ENCODE peak calls at places on chromosomes 13 and 19, in four cellular contexts. Y is cardiac muscle cell, D is esophagus squamous epithelium, N is testis. I is an unnamed sample.

GRCh38 chr13:113004126-113004525 is 35.1 kb downstream of the MCF2L start:
- DNase-seq in Y (no peak), D (no peak), N (no peak), I (no peak)

GRCh38 chr19:42114412-42114811 is 17.8 kb downstream of the POU2F2 start:
- DNase-seq in D (no peak), Y (no peak), N (no peak), I (peak; percentile 92)

GRCh38 chr19:13844130-13844631 is 32.8 kb upstream of the NANOS3 start:
- DNase-seq in D (no peak), Y (no peak), N (no peak), I (no peak)

GRCh38 chr13:98549006-98549727 is 27.7 kb downstream of the STK24 start:
- DNase-seq in D (no peak), N (no peak), Y (peak; percentile 84), I (no peak)

GRCh38 chr13:102487330-102487729 is 85.5 kb upstream of the FGF14 start:
- DNase-seq in Y (no peak), N (no peak), D (no peak), I (no peak)

GRCh38 chr19:677201-677600 is 1.0 kb downstream of the FSTL3 start:
- DNase-seq in N (peak; percentile 58), D (no peak), Y (peak; percentile 87), I (no peak)

GRCh38 chr13:101127741-101128353 is 288.5 kb downstream of the NALCN start:
- DNase-seq in Y (peak; percentile 62), N (peak; percentile 43), D (no peak), I (peak; percentile 37)

GRCh38 chr19:23957660-23958281 is 43.1 kb downstream of the ZNF726 start:
- DNase-seq in N (no peak), D (no peak), Y (no peak), I (no peak)

GRCh38 chr19:46748325-46749109 is 2.3 kb upstream of the STRN4 start:
- DNase-seq in D (no peak), N (peak; percentile 88), Y (peak; percentile 78), I (peak; percentile 70)

GRCh38 chr19:2166741-2167738 is 3.3 kb downstream of the DOT1L start:
- DNase-seq in Y (peak; percentile 83), D (no peak), N (peak; percentile 84), I (no peak)

GRCh38 chr13:34816543-34816942 is 125.5 kb upstream of the NBEA start:
- DNase-seq in N (no peak), D (no peak), Y (peak; percentile 5), I (no peak)

GRCh38 chr19:50649433-50650391 is at the start of gene C19orf81:
- DNase-seq in D (no peak), N (peak; percentile 68), Y (peak; percentile 55), I (peak; percentile 61)

GRCh38 chr13:83248751-83249150 is 633.5 kb downstream of the SLITRK1 start:
- DNase-seq in Y (peak; percentile 33), N (no peak), D (no peak), I (no peak)

GRCh38 chr13:41917641-41918040 is 43.3 kb downstream of the VWA8 start:
- DNase-seq in N (no peak), D (no peak), Y (peak; percentile 74), I (no peak)

GRCh38 chr13:21348771-21349170 is 110.3 kb downstream of the ZDHHC20 start:
- DNase-seq in Y (peak; percentile 47), N (no peak), D (no peak), I (no peak)

GRCh38 chr19:31014668-31015067 is 334.6 kb downstream of the TSHZ3 start:
- DNase-seq in Y (no peak), D (no peak), N (no peak), I (no peak)

GRCh38 chr13:62320731-62321130 is 905.1 kb upstream of the PCDH20 start:
- DNase-seq in N (no peak), Y (no peak), D (no peak), I (no peak)

GRCh38 chr19:10353793-10354391 is 14.5 kb upstream of the ICAM3 start:
- DNase-seq in N (peak; percentile 86), Y (peak; percentile 25), D (no peak), I (peak; percentile 39)

GRCh38 chr19:42764836-42765235 is 642 bp downstream of the PSG8 start:
- DNase-seq in Y (no peak), N (no peak), D (no peak), I (no peak)

GRCh38 chr19:13932911-13933393 is 5.3 kb downstream of the PODNL1 start:
- DNase-seq in D (no peak), N (no peak), Y (no peak), I (no peak)

GRCh38 chr19:39390460-39390758 is 497 bp downstream of the PAF1 start:
- DNase-seq in D (no peak), N (peak; percentile 86), Y (no peak), I (no peak)

GRCh38 chr19:34504273-34504808 is 22.8 kb downstream of the WTIP start:
- DNase-seq in D (no peak), N (peak; percentile 11), Y (no peak), I (no peak)

GRCh38 chr19:31627824-31628223 is 278.6 kb upstream of the TSHZ3 start:
- DNase-seq in D (no peak), N (no peak), Y (no peak), I (no peak)

GRCh38 chr19:29487432-29487831 is 38.4 kb upstream of the VSTM2B start:
- DNase-seq in N (no peak), D (no peak), Y (no peak), I (no peak)

GRCh38 chr19:42092350-42092749 is 16.4 kb downstream of the ZNF574 start:
- DNase-seq in D (no peak), N (no peak), Y (peak; percentile 25), I (peak; percentile 55)

DNA sequence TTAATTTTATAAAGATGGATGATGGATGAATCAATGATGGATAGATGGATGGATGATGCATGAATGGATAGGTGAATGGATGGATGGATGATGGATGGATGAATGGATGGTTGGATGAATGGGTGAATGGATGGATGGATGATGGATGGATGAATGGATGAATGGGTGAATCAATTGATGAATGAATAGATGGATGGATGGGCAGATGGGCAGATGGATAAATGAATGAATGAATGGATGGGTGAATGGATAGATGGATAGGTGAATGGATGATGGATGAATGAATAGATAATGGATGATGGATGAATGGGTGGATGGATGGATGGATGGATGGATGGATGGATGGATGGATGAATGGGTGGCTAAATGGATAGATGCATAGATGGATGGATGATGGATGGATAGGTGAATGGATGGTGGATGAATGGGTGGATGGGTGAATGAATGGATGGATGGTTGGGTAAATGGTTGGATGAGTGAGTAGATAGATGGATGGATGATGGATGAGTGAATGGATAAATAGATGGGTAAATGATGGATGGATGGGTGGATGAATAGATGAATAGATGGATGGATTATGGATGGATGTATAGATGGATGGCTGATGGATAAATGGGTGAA is 12.8 kb downstream of the ZNF579 start:
- DNase-seq in N (no peak), Y (no peak), D (no peak), I (no peak)
- H3K4me3 ChIP-seq in N (no peak overlapping the region), Y (no peak overlapping the region), D (no peak overlapping the region), I (no peak overlapping the region)

DNA sequence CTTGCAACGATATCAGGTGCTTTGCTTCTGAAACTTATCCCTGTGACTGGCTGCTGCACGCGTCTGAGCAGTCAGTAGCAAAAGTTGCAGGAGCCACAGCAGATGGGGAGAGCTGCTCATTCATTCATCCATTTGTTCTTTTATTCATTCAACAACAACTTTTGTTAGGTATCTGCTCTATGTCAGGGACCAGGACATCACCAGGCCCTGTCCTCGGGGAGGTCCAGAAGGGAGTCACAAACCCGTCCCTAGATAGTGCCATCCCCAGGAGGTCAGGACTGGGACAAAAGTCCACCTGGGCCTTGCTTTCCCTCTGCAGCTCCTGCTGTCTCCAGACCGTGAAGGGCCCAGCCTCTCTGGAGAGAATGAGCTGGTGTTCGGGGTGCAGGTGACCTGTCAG is 2.6 kb downstream of the ARHGAP33 start:
- DNase-seq in D (no peak), Y (no peak), N (no peak), I (no peak)
- H3K27ac ChIP-seq in D (no peak overlapping the region), Y (no peak overlapping the region), N (no peak overlapping the region), I (no peak overlapping the region)

DNA sequence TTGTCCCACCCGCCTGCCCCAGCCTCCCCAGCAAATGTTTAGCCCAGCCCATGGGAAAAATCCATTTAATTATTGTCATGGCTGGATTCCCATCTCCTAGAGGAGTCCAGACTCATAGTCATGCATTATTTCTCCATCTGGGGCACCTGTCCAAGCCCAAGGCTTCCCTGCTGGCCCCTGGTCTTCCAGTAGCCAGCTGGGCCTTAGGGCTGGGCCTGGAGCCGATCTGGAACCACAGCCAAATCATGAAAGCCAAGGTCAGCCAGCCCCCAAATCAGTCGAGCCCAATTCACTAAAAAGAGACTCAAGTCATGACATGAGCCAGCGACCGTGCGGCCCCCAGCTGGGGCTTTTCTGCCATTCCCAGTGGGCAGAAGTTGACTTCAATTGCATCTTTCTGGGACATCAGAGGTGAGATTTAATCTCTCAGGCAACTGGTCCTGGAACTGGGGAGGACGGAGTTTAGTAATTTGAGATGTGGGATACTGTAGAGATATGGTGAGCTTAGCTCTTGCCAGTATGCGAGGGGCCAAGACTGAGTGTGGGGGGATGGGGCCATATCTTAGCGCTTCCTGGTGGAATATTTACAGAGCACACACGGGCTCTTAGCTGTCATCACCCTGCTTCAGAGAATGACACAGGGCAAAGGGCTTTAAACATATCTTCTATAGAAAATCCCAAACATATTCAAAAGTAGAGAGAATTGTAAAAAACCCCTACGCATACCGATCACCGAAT is 9.4 kb upstream of the PGLYRP2 start:
- DNase-seq in D (no peak), N (no peak), Y (peak; percentile 54), I (no peak)
- H3K27me3 ChIP-seq in D (no peaks in the 10 kb centered on the region), N (no peaks in the 10 kb centered on the region), Y (no peaks in the 10 kb centered on the region), I (peaks cover 22% of the 10 kb centered on the region)

GRCh38 chr19:40713939-40714338 is 2.7 kb downstream of the COQ8B start:
- DNase-seq in N (no peak), Y (no peak), D (no peak), I (no peak)
- H3K4me3 ChIP-seq in N (no peak overlapping the region), Y (peak overlapping the region; percentile 66), D (no peak overlapping the region), I (no peak overlapping the region)

DNA sequence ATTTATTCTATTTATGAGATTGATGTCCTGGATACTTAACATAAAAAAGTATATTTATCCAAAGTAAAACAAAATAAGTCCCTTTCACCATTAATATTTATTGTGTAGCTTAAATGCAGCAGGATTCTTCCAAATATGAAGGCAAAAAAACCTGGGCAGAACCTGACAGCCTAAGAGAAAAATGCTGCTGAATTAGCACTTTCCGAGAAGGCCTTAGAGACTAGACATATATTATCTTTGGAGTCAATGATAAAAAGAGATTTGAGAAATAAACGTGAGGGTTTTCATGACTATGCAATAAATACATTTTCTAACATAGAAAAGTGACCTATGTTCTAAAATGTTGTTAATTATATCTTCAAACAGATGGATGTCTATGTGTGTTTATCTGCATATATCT is 566.9 kb downstream of the PCDH9 start:
- DNase-seq in N (no peak), D (no peak), Y (no peak), I (no peak)
- H3K27ac ChIP-seq in N (no peak overlapping the region), D (no peak overlapping the region), Y (no peak overlapping the region), I (no peak overlapping the region)

DNA sequence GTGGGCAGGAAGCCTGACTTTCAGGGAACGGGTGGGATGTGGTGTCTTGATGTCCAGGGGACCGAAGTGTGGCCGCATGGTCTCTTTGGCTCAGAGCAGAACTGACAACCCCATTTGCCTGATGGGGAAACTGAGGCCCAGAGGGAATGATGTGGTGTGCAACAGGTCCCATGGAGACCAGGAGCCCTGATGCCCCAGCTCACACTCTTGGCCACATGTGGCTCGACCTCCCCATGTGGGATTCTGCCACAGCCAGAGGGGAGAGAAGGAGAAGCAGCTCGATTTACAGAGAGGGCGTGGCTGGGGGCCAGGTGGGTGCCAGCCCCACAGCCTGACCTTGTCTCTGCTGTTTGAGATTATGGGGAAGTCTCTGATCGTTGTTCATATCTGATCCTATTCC is 128.1 kb downstream of the TEX29 start:
- DNase-seq in N (no peak), Y (no peak), D (no peak), I (no peak)
- H3K27me3 ChIP-seq in N (no peaks in the 10 kb centered on the region), Y (peaks cover 3% of the 10 kb centered on the region), D (no peaks in the 10 kb centered on the region), I (peaks cover 100% of the 10 kb centered on the region)

GRCh38 chr13:33543089-33543459 is 257.5 kb upstream of the STARD13 start:
- DNase-seq in N (no peak), D (no peak), Y (no peak), I (no peak)
- H3K4me3 ChIP-seq in N (peak overlapping the region; percentile 69), D (peak overlapping the region; percentile 61), Y (peak overlapping the region; percentile 48), I (peak overlapping the region; percentile 92)

GRCh38 chr13:73939603-73940002 is 194.6 kb downstream of the KLF12 start:
- DNase-seq in N (no peak), D (no peak), Y (no peak), I (no peak)
- H3K27ac ChIP-seq in N (no peak overlapping the region), D (no peak overlapping the region), Y (no peak overlapping the region), I (no peak overlapping the region)